ENCODE peak calls at places on chromosomes 11 and 22, in eight cellular contexts. T is NCI-H187; X is iris pigment epithelial cell; G is AG09319; N is breast epithelium; W is NCI-H2081; U is skeletal muscle cell; L is stimulated activated CD4-positive, alpha-beta T cell treated with anti-CD3 and anti-CD28 coated beads, Interleukin-4, amount 100 ng/mL, for 24 hours. K is an unnamed sample.
A peak's percentile ranks its signal among the peaks of the same experiment; 100 is the strongest.

GRCh38 chr11:79007811-79008294 is 433.0 kb downstream of the TENM4 start:
- DNase-seq in T (no peak), X (no peak), G (no peak), N (no peak), W (no peak), U (no peak), L (no peak), K (no peak)

GRCh38 chr11:26993965-26994446 is at the start of gene FIBIN:
- DNase-seq in T (no peak), X (peak; percentile 90), G (no peak), N (no peak), W (no peak), U (no peak), L (no peak), K (peak; percentile 70)

GRCh38 chr11:12226093-12226492 is 115.7 kb downstream of the MICAL2 start:
- DNase-seq in T (no peak), X (no peak), G (no peak), N (no peak), W (no peak), U (no peak), L (no peak), K (no peak)

GRCh38 chr22:23181763-23182288 is 1.5 kb downstream of the BCR start:
- DNase-seq in T (no peak), X (no peak), G (no peak), N (no peak), W (no peak), U (no peak), L (no peak), K (no peak)

GRCh38 chr11:9525116-9525515 is 48.4 kb upstream of the WEE1 start:
- DNase-seq in T (no peak), X (peak; percentile 52), G (no peak), N (no peak), W (no peak), U (peak; percentile 21), L (no peak), K (no peak)

GRCh38 chr11:57972013-57972367 is 51.7 kb upstream of the OR9Q1 start:
- DNase-seq in T (no peak), X (no peak), G (no peak), N (no peak), W (no peak), U (no peak), L (no peak), K (peak; percentile 3)

GRCh38 chr11:130513132-130513531 is 64.7 kb downstream of the ADAMTS15 start:
- DNase-seq in T (no peak), X (no peak), G (no peak), N (no peak), W (no peak), U (no peak), L (no peak), K (peak; percentile 31)

GRCh38 chr11:83002047-83002446 is 69.7 kb downstream of the RAB30 start:
- DNase-seq in T (no peak), X (peak; percentile 65), G (no peak), N (no peak), W (no peak), U (no peak), L (peak; percentile 28), K (no peak)

GRCh38 chr11:124863137-124863825 is 2.0 kb upstream of the ROBO3 start:
- DNase-seq in T (no peak), X (peak; percentile 40), G (no peak), N (no peak), W (no peak), U (no peak), L (no peak), K (no peak)

GRCh38 chr11:101848262-101848661 is 66.5 kb upstream of the CEP126 start:
- DNase-seq in T (no peak), X (peak; percentile 17), G (no peak), N (no peak), W (no peak), U (no peak), L (no peak), K (no peak)

GRCh38 chr11:65503923-65504670 is 5.3 kb downstream of the MALAT1 start:
- DNase-seq in T (peak; percentile 42), X (peak; percentile 47), G (no peak), N (no peak), W (no peak), U (no peak), L (no peak), K (peak; percentile 36)

GRCh38 chr22:19516378-19517170 is 7.6 kb downstream of the CLDN5 start:
- DNase-seq in T (no peak), X (no peak), G (no peak), N (no peak), W (no peak), U (no peak), L (no peak), K (no peak)

GRCh38 chr22:45656577-45656976 is 15.1 kb upstream of the ATXN10 start:
- DNase-seq in T (no peak), X (peak; percentile 37), G (no peak), N (no peak), W (no peak), U (no peak), L (no peak), K (no peak)

GRCh38 chr11:45654242-45654641 is 11.2 kb downstream of the CHST1 start:
- DNase-seq in T (no peak), X (no peak), G (no peak), N (no peak), W (no peak), U (no peak), L (no peak), K (no peak)

GRCh38 chr22:29765905-29766631 is 739 bp downstream of the ZMAT5 start:
- DNase-seq in T (no peak), X (no peak), G (no peak), N (no peak), W (no peak), U (no peak), L (peak; percentile 26), K (no peak)

GRCh38 chr11:14132312-14132711 is 169.8 kb downstream of the SPON1 start:
- DNase-seq in T (no peak), X (peak; percentile 5), G (no peak), N (no peak), W (no peak), U (no peak), L (no peak), K (no peak)

GRCh38 chr22:29816539-29816938 is 21.5 kb downstream of the ASCC2 start:
- DNase-seq in T (no peak), X (no peak), G (no peak), N (no peak), W (no peak), U (no peak), L (no peak), K (no peak)

GRCh38 chr11:113153847-113154246 is 160.5 kb upstream of the TTC12 start:
- DNase-seq in T (no peak), X (peak; percentile 37), G (no peak), N (no peak), W (no peak), U (no peak), L (no peak), K (no peak)

GRCh38 chr22:40212126-40212525 is 34.4 kb downstream of the TNRC6B start:
- DNase-seq in T (no peak), X (no peak), G (no peak), N (no peak), W (no peak), U (peak; percentile 43), L (no peak), K (no peak)

GRCh38 chr11:121757480-121758125 is 304.8 kb upstream of the SORL1-AS1 start:
- DNase-seq in T (no peak), X (peak; percentile 34), G (no peak), N (no peak), W (no peak), U (no peak), L (no peak), K (no peak)

GRCh38 chr22:30697975-30698374 is 3.3 kb downstream of the OSBP2 start:
- DNase-seq in T (no peak), X (no peak), G (no peak), N (no peak), W (no peak), U (no peak), L (no peak), K (no peak)

GRCh38 chr11:126884192-126884973 is 116.2 kb downstream of the KIRREL3 start:
- DNase-seq in T (no peak), X (no peak), G (no peak), N (no peak), W (no peak), U (no peak), L (no peak), K (peak; percentile 25)

GRCh38 chr22:31846161-31847115 is 92.6 kb downstream of the DEPDC5 start:
- DNase-seq in T (no peak), X (peak; percentile 83), G (no peak), N (no peak), W (no peak), U (no peak), L (peak; percentile 9), K (peak; percentile 90)

GRCh38 chr11:44568706-44569473 is 3.4 kb downstream of the CD82 start:
- DNase-seq in T (no peak), X (peak; percentile 99), G (peak; percentile 51), N (peak; percentile 65), W (no peak), U (peak; percentile 86), L (peak; percentile 94), K (peak; percentile 95)

GRCh38 chr22:33005476-33005875 is 52.7 kb downstream of the SYN3 start:
- DNase-seq in T (no peak), X (no peak), G (no peak), N (no peak), W (no peak), U (no peak), L (no peak), K (no peak)

GRCh38 chr11:45264839-45265515 is 21.2 kb downstream of the SYT13 start:
- DNase-seq in T (no peak), X (peak; percentile 85), G (no peak), N (no peak), W (no peak), U (peak; percentile 80), L (no peak), K (peak; percentile 94)

GRCh38 chr22:43228863-43229262 is 41.9 kb upstream of the TTLL12 start:
- DNase-seq in T (no peak), X (no peak), G (no peak), N (no peak), W (no peak), U (no peak), L (no peak), K (no peak)

GRCh38 chr22:49422668-49423067 is 405.0 kb downstream of the BRD1 start:
- DNase-seq in T (no peak), X (no peak), G (no peak), N (no peak), W (no peak), U (no peak), L (no peak), K (no peak)

GRCh38 chr11:9263840-9264380 is 1.2 kb downstream of the DENND5A start:
- DNase-seq in T (no peak), X (peak; percentile 38), G (no peak), N (no peak), W (no peak), U (no peak), L (peak; percentile 76), K (no peak)

GRCh38 chr11:48052183-48053040 is 72.1 kb downstream of the PTPRJ start:
- DNase-seq in T (no peak), X (peak; percentile 65), G (no peak), N (peak; percentile 90), W (no peak), U (no peak), L (no peak), K (peak; percentile 86)

GRCh38 chr22:46007003-46007847 is 30.3 kb upstream of the WNT7B start:
- DNase-seq in T (no peak), X (peak; percentile 65), G (no peak), N (peak; percentile 73), W (peak; percentile 53), U (peak; percentile 65), L (no peak), K (peak; percentile 81)

GRCh38 chr11:15507592-15507991 is 392.9 kb downstream of the INSC start:
- DNase-seq in T (no peak), X (no peak), G (no peak), N (no peak), W (no peak), U (no peak), L (no peak), K (peak; percentile 56)

GRCh38 chr11:62444271-62444833 is 25.5 kb downstream of the SCGB1A1 start:
- DNase-seq in T (no peak), X (peak; percentile 44), G (no peak), N (no peak), W (peak; percentile 60), U (no peak), L (peak; percentile 44), K (peak; percentile 52)

GRCh38 chr11:122670131-122670530 is 14.6 kb downstream of the UBASH3B start:
- DNase-seq in T (no peak), X (no peak), G (no peak), N (no peak), W (no peak), U (no peak), L (no peak), K (no peak)

K was measured in astrocyte.